ENCODE peak calls at places on chromosomes 7 and 10, in ten cellular contexts. Y, O, E, X, V, M, I, W, H and J are unnamed samples.

GRCh38 chr7:55504093-55504859 is 68.0 kb downstream of the VOPP1 start:
- DNase-seq in Y (no peak), O (no peak), E (no peak), X (no peak), V (no peak), M (peak), I (no peak), W (no peak), H (no peak), J (peak)

GRCh38 chr7:6482743-6483119 is 35.0 kb upstream of the DAGLB start:
- DNase-seq in Y (no peak), O (no peak), E (no peak), X (no peak), V (no peak), M (no peak), I (no peak), W (peak), H (no peak), J (peak)

GRCh38 chr7:117274951-117275350 is 47.9 kb downstream of the WNT2 start:
- DNase-seq in Y (no peak), O (no peak), E (no peak), X (no peak), V (no peak), M (peak), I (no peak), W (no peak), H (no peak), J (peak)

GRCh38 chr10:79948976-79949722 is at the start of gene SFTPD:
- DNase-seq in Y (no peak), O (no peak), E (no peak), X (no peak), V (no peak), M (no peak), I (no peak), W (no peak), H (no peak), J (no peak)

GRCh38 chr10:87836098-87836497 is 18.1 kb upstream of the ATAD1 start:
- DNase-seq in Y (no peak), O (no peak), E (no peak), X (no peak), V (no peak), M (no peak), I (no peak), W (no peak), H (no peak), J (no peak)

GRCh38 chr10:77554996-77555397 is 82.6 kb downstream of the KCNMA1 start:
- DNase-seq in Y (no peak), O (no peak), E (peak), X (no peak), V (no peak), M (peak), I (no peak), W (no peak), H (no peak), J (no peak)

GRCh38 chr7:143240323-143241168 is 18.7 kb downstream of the TAS2R40 start:
- DNase-seq in Y (peak), O (peak), E (peak), X (peak), V (peak), M (peak), I (peak), W (peak), H (peak), J (peak)

GRCh38 chr10:126021833-126022500 is 125.6 kb downstream of the FANK1 start:
- DNase-seq in Y (no peak), O (no peak), E (no peak), X (no peak), V (no peak), M (no peak), I (no peak), W (no peak), H (no peak), J (peak)

GRCh38 chr7:95534796-95535195 is 49.1 kb downstream of the ASB4 start:
- DNase-seq in Y (no peak), O (no peak), E (no peak), X (no peak), V (no peak), M (no peak), I (no peak), W (no peak), H (no peak), J (no peak)

GRCh38 chr10:22468570-22469320 is 123.4 kb downstream of the SPAG6 start:
- DNase-seq in Y (no peak), O (no peak), E (no peak), X (no peak), V (no peak), M (no peak), I (no peak), W (no peak), H (no peak), J (no peak)

GRCh38 chr7:22061781-22062180 is 116.1 kb upstream of the CDCA7L start:
- DNase-seq in Y (no peak), O (no peak), E (no peak), X (no peak), V (no peak), M (no peak), I (peak), W (no peak), H (no peak), J (peak)

GRCh38 chr7:37510043-37510634 is 61.5 kb upstream of the ELMO1 start:
- DNase-seq in Y (peak), O (no peak), E (peak), X (no peak), V (no peak), M (no peak), I (no peak), W (no peak), H (peak), J (peak)

GRCh38 chr10:49620286-49620810 is 6.5 kb downstream of the CHAT start:
- DNase-seq in Y (no peak), O (no peak), E (no peak), X (no peak), V (no peak), M (no peak), I (no peak), W (no peak), H (no peak), J (no peak)

GRCh38 chr7:50953820-50954219 is 171.1 kb upstream of the GRB10 start:
- DNase-seq in Y (no peak), O (no peak), E (no peak), X (no peak), V (no peak), M (peak), I (no peak), W (no peak), H (no peak), J (peak)

GRCh38 chr7:5225616-5226290 is 35.7 kb downstream of the WIPI2 start:
- DNase-seq in Y (no peak), O (no peak), E (no peak), X (no peak), V (no peak), M (no peak), I (no peak), W (no peak), H (peak), J (no peak)

GRCh38 chr10:87625658-87626057 is 34.0 kb upstream of the PAPSS2 start:
- DNase-seq in Y (no peak), O (no peak), E (no peak), X (no peak), V (no peak), M (no peak), I (no peak), W (no peak), H (no peak), J (no peak)

GRCh38 chr7:30594055-30594539 is 581 bp upstream of the GARS1 start:
- DNase-seq in Y (no peak), O (no peak), E (no peak), X (no peak), V (no peak), M (peak), I (no peak), W (peak), H (peak), J (peak)

GRCh38 chr10:109987828-109988227 is 20.0 kb upstream of the ADD3 start:
- DNase-seq in Y (no peak), O (no peak), E (no peak), X (no peak), V (no peak), M (no peak), I (no peak), W (no peak), H (no peak), J (peak)

GRCh38 chr10:24503627-24504320 is 219.9 kb downstream of the ARHGAP21 start:
- DNase-seq in Y (no peak), O (peak), E (peak), X (peak), V (no peak), M (peak), I (no peak), W (no peak), H (peak), J (peak)

GRCh38 chr10:1048349-1048731 is 579 bp downstream of the IDI1 start:
- DNase-seq in Y (no peak), O (no peak), E (peak), X (no peak), V (peak), M (peak), I (no peak), W (no peak), H (peak), J (no peak)

GRCh38 chr7:120807390-120807789 is 50.6 kb downstream of the TSPAN12 start:
- DNase-seq in Y (no peak), O (no peak), E (no peak), X (no peak), V (no peak), M (no peak), I (no peak), W (no peak), H (no peak), J (no peak)

GRCh38 chr10:96454184-96454583 is 59.5 kb downstream of the TLL2 start:
- DNase-seq in Y (no peak), O (no peak), E (no peak), X (no peak), V (no peak), M (no peak), I (no peak), W (no peak), H (no peak), J (no peak)

GRCh38 chr10:12130237-12130872 is 878 bp downstream of the SEC61A2 start:
- DNase-seq in Y (peak), O (peak), E (peak), X (peak), V (peak), M (peak), I (peak), W (peak), H (peak), J (peak)

GRCh38 chr7:140541513-140542192 is 62.3 kb upstream of the MKRN1 start:
- DNase-seq in Y (no peak), O (peak), E (no peak), X (peak), V (no peak), M (peak), I (peak), W (no peak), H (peak), J (peak)

GRCh38 chr10:28293238-28294168 is 9.4 kb downstream of the MPP7 start:
- DNase-seq in Y (no peak), O (no peak), E (no peak), X (no peak), V (no peak), M (no peak), I (no peak), W (no peak), H (peak), J (peak)

GRCh38 chr10:114288424-114289095 is 49.5 kb downstream of the VWA2 start:
- DNase-seq in Y (no peak), O (no peak), E (no peak), X (no peak), V (no peak), M (no peak), I (no peak), W (no peak), H (no peak), J (no peak)

GRCh38 chr10:17257466-17258321 is 29.7 kb downstream of the VIM start:
- DNase-seq in Y (peak), O (peak), E (peak), X (peak), V (peak), M (peak), I (peak), W (peak), H (peak), J (peak)

GRCh38 chr7:111855842-111856227 is 293.5 kb upstream of the IMMP2L start:
- DNase-seq in Y (no peak), O (no peak), E (peak), X (no peak), V (no peak), M (peak), I (no peak), W (no peak), H (peak), J (peak)